ENCODE peak calls at places on chromosomes 13 and 19, in nine cellular contexts. N is GM23338, Z is ascending aorta, K is mucosa of descending colon, F is mammary epithelial cell, P is brain microvascular endothelial cell, G is upper lobe of right lung, R is left ventricle myocardium inferior, T is ovary. V is an unnamed sample. For H3K36me3, the result is how much of the 10 kb centered on the place peaks cover.

GRCh38 chr19:32367063-32367462 is 21.7 kb downstream of the ZNF507 start:
- DNase-seq in K (no peak), Z (no peak), P (no peak), R (no peak), F (no peak), G (no peak), N (no peak), T (no peak), V (no peak)

GRCh38 chr19:35120492-35120891 is 4.9 kb downstream of the FXYD3 start:
- DNase-seq in P (no peak), R (no peak), F (peak), N (no peak), T (no peak), Z (no peak), K (peak), G (no peak), V (no peak)

GRCh38 chr19:10580979-10581631 is 6.0 kb downstream of the AP1M2 start:
- DNase-seq in G (peak), T (peak), K (peak), N (peak), P (peak), F (peak), R (peak), Z (peak), V (no peak)

GRCh38 chr19:8484331-8484894 is 18.0 kb downstream of the PRAM1 start:
- DNase-seq in R (peak), T (no peak), N (no peak), Z (peak), P (no peak), F (no peak), K (peak), G (peak), V (no peak)

GRCh38 chr19:48603001-48603400 is 3.5 kb upstream of the SPACA4 start:
- DNase-seq in P (no peak), T (no peak), Z (no peak), G (no peak), K (no peak), F (no peak), N (no peak), R (no peak), V (no peak)

GRCh38 chr13:33636955-33637670 is 180.8 kb upstream of the RFC3 start:
- DNase-seq in N (no peak), P (no peak), T (no peak), R (no peak), Z (no peak), G (no peak), K (no peak), F (peak), V (no peak)

GRCh38 chr13:101755228-101755887 is 302.9 kb downstream of the ITGBL1 start:
- DNase-seq in G (no peak), K (no peak), P (peak), Z (no peak), F (no peak), T (no peak), R (no peak), N (no peak), V (no peak)

GRCh38 chr13:110499621-110500281 is 61.8 kb downstream of the RAB20 start:
- DNase-seq in K (no peak), T (no peak), G (no peak), R (no peak), Z (no peak), N (no peak), F (no peak), P (no peak), V (no peak)

DNA sequence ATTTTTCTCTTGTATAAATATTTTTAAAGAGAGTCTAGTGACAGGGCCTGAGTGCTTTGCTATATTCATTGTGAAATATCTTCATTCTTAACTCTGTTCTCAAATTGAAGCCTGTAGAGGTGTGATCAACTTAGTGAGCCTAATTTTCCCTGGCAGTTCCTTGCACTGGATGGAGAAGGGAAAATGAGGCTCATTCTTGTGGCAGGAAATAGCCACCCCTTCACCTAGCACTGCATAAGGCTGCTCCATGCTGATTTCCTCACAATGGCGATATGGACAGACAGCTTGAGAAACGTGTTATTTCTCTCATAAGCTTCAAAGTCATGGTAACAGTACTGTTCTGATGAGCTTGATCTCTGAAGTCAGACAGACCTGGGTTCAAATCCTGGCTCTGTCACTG is 146.2 kb downstream of the AKAP11 start:
- DNase-seq in Z (no peak), T (no peak), R (no peak), P (no peak), F (no peak), N (no peak), K (no peak), G (no peak), V (no peak)
- H3K36me3 ChIP-seq in Z (under half), T (under half), R (under half), P (under half), F (under half), N (under half), K (under half), G (under half), V (under half)

GRCh38 chr13:49444517-49445395 is 682 bp downstream of the SETDB2 start:
- DNase-seq in P (no peak), F (peak), T (no peak), R (no peak), G (no peak), Z (no peak), N (peak), K (peak), V (no peak)

GRCh38 chr13:49443327-49443688 is 556 bp downstream of the CAB39L start:
- DNase-seq in P (no peak), T (no peak), N (no peak), R (no peak), F (no peak), Z (no peak), K (no peak), G (no peak), V (no peak)

GRCh38 chr13:49446473-49446872 is 2.4 kb downstream of the SETDB2 start:
- DNase-seq in F (no peak), T (no peak), K (no peak), P (no peak), R (no peak), Z (no peak), N (no peak), G (no peak), V (no peak)

GRCh38 chr13:49441846-49442245 is 2.0 kb downstream of the CAB39L start:
- DNase-seq in K (no peak), T (no peak), P (no peak), F (no peak), R (no peak), N (no peak), G (no peak), Z (no peak), V (no peak)

DNA sequence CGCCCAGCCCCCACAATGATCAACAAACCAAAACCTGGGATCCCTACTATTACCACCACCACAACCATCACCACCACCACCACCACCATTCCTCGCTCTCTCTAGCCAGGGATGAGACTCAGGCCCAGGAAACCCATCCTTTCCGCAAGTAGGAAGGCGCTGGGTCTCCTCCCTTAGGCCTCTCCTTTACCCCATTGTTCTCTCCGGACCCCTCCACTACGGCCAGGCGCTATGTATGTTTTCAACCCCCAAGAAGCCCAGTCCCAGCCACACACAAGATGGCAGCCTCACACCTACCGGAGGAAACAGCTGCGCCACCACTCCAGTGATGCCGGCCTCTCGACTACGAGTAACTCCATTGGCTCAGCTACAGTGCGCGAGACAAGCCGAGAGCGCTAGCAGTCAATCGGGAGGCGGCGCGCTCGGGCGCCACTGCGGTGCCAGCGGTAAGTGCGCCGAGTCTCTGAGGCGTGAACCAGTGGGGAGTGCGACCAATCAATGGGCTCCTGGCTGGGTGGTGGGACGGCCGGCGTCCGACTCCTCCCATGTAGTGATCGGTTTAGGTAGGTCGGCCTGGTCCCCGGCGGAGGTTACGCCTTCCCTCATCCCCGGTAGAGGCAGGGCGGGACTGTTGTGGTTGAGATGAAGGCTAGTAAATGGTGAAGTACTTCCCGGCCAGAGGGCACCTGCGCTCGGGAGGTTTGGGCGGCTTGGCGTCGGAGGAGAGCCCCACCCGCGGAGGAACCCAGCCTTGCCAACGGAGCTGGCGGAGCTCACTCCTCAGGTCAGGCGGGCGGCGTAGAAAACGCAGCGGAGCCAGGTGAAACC is at the start of the genes CAB39L and SETDB2:
- DNase-seq in G (peak), K (peak), T (peak), P (peak), N (peak), R (peak), F (peak), Z (peak), V (peak)
- TF ChIP-seq CTCF in G (peak), K (peak), T (peak), P (peak), N (no peak), R (peak), F (peak), Z (peak), V (peak)

GRCh38 chr19:58546131-58546530 is 2.3 kb downstream of the TRIM28 start:
- DNase-seq in K (no peak), F (no peak), R (no peak), P (no peak), G (no peak), T (no peak), Z (no peak), N (no peak), V (no peak)
- H3K36me3 ChIP-seq in K (under half), F (under half), R (half or more), P (under half), G (half or more), T (under half), Z (under half), N (under half), V (under half)

GRCh38 chr13:79062291-79062690 is 343.8 kb downstream of the RBM26 start:
- DNase-seq in Z (no peak), N (peak), T (no peak), P (no peak), G (no peak), F (no peak), K (no peak), R (no peak), V (no peak)

GRCh38 chr13:79056706-79057105 is 349.3 kb downstream of the RBM26 start:
- DNase-seq in T (no peak), Z (no peak), P (no peak), R (no peak), K (no peak), F (no peak), N (peak), G (no peak), V (no peak)

DNA sequence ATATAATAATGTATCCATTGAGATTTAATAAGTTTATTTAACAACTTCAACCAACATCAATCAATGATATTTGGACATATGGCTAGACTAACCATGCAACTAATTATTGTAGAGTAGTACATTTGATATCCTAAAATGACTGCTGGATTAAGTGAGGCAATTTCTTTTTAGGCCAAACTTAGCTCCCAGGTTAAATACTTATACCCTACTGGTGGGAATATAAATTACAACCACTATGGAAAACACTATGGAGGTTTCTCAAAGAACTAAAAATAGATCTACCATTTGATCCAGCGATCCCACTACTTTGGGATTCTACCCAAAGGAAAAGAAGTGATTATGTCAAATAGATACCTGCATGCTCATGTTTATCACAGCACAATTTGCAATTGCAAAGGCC is 345.8 kb downstream of the RBM26 start:
- DNase-seq in T (no peak), F (no peak), G (no peak), R (no peak), K (no peak), P (no peak), Z (no peak), N (peak), V (no peak)
- TF ChIP-seq CTCF in T (no peak), F (peak), G (no peak), R (no peak), K (no peak), P (no peak), Z (no peak), N (peak), V (no peak)

DNA sequence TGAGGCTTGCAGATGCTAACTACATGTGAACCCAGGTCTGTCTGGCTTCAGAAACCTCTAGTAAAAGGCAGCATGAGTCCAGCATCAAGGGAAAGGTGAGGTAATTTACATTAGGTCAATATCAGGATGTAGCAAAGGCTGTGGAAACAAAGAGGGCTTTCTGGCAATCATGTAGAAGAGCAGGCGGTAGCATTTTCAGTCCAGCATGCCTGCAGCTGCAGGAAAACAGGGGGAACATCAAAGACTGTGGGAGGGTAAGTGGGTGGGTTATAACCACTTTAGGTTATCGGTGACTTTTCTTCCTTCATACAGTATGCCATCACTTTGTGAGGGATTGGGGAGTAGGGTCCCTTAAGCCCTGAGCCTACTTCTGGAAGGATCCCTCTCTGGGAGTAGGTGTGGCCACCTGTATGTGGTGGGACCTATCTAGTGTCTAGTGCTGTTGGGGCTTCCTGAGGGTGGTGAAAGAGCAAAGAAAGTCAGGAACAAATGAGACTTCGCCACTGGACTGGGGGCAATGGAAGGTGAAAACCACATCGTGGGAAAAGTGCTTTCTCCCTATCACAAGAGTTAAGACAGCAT is 10.8 kb downstream of the SUGP2 start:
- DNase-seq in R (no peak), G (no peak), T (no peak), N (no peak), Z (no peak), P (no peak), K (no peak), F (no peak), V (no peak)
- H3K36me3 ChIP-seq in R (half or more), G (half or more), T (under half), N (half or more), Z (half or more), P (half or more), K (under half), F (under half), V (under half)

GRCh38 chr19:56253737-56254136 is 18.8 kb upstream of the EDDM13 start:
- DNase-seq in P (peak), N (peak), R (no peak), T (no peak), F (peak), Z (no peak), G (no peak), K (peak), V (no peak)
- TF ChIP-seq CTCF in P (peak), N (peak), R (peak), T (peak), F (peak), Z (no peak), G (peak), K (no peak), V (no peak)

GRCh38 chr19:4692275-4693077 is 22.3 kb upstream of the MYDGF start:
- DNase-seq in K (no peak), T (no peak), Z (no peak), P (no peak), N (no peak), R (no peak), G (no peak), F (no peak), V (no peak)

GRCh38 chr19:4689403-4689802 is 19.3 kb upstream of the MYDGF start:
- DNase-seq in T (no peak), K (no peak), F (no peak), R (no peak), P (no peak), G (no peak), Z (no peak), N (no peak), V (no peak)

GRCh38 chr19:4690362-4690761 is 20.2 kb upstream of the MYDGF start:
- DNase-seq in Z (no peak), R (no peak), T (no peak), F (no peak), P (no peak), K (no peak), N (no peak), G (no peak), V (no peak)

GRCh38 chr19:4693078-4693350 is 22.9 kb upstream of the MYDGF start:
- DNase-seq in F (no peak), Z (no peak), R (no peak), T (no peak), G (no peak), K (no peak), N (no peak), P (no peak), V (no peak)

GRCh38 chr19:4691383-4691782 is 21.2 kb upstream of the MYDGF start:
- DNase-seq in P (no peak), T (no peak), K (peak), F (no peak), G (peak), N (no peak), R (peak), Z (no peak), V (no peak)
- H3K36me3 ChIP-seq in P (half or more), T (under half), K (under half), F (under half), G (half or more), N (under half), R (half or more), Z (half or more), V (half or more)

GRCh38 chr13:20291675-20292074 is 59.6 kb upstream of the GJB6 start:
- DNase-seq in G (no peak), Z (no peak), F (no peak), R (no peak), K (no peak), N (no peak), T (no peak), P (no peak), V (no peak)

GRCh38 chr13:20291037-20291436 is 58.9 kb upstream of the GJB6 start:
- DNase-seq in N (no peak), K (peak), G (no peak), P (no peak), T (no peak), Z (no peak), R (no peak), F (no peak), V (no peak)

GRCh38 chr13:20297181-20297580 is 65.1 kb upstream of the GJB6 start:
- DNase-seq in Z (no peak), G (no peak), K (no peak), T (no peak), N (no peak), P (no peak), R (no peak), F (peak), V (no peak)

GRCh38 chr13:20295956-20296355 is 63.8 kb upstream of the GJB6 start:
- DNase-seq in T (no peak), P (no peak), F (no peak), Z (no peak), K (no peak), R (no peak), G (no peak), N (no peak), V (no peak)

DNA sequence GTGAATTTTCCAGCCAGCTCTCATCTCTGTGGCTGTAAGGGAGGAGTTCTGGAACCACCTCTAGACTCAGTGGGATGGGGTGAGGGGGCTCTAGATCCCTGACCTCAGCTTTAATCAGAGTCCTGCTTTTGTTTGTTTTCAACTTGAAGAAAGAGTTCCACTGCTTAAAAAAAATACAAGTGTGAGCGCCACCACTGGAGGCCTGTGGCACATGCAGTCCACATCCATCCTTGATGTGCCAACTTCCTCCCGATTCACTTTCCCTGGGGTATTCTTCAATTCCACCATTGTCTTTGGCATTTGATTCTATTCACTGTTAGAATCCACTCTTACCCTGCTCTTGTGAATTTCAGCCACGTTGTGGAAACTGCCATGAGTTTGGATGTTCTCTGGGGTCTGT is 62.4 kb upstream of the GJB6 start:
- DNase-seq in Z (no peak), G (no peak), N (peak), T (no peak), F (no peak), K (no peak), P (no peak), R (no peak), V (no peak)
- TF ChIP-seq CTCF in Z (no peak), G (no peak), N (peak), T (no peak), F (no peak), K (no peak), P (peak), R (no peak), V (no peak)

DNA sequence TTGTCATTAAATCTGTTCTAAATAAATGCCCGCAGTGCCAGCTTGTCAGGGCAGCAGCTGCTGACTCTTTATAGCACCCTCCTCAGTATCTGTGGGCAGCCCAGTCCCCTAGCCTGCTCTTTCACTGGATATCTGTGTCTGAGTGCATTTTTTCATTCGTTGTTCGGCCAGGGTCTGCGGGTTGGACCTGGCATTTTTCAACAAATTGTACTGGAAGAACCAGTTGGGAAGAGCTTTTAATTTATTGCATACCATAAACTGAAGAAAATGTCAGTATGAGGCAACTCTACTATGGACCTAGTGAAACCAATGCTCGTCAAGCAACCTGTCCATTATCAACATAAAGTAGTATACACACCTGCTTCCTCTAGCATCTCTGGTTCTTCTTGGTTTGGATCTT is 8.6 kb downstream of the NLRP13 start:
- DNase-seq in F (no peak), P (no peak), R (no peak), G (no peak), K (no peak), N (no peak), T (no peak), Z (no peak), V (peak)
- H3K36me3 ChIP-seq in F (under half), P (under half), R (under half), G (under half), K (under half), N (under half), T (under half), Z (under half), V (under half)

V was measured in vagina.